ENCODE peak calls at places on chromosomes 11 and 22, in eight cellular contexts. A is GM23338, T is right atrium auricular region, Q is right lobe of liver, U is foreskin fibroblast, S is mesothelial cell of epicardium, C is endothelial cell of umbilical vein, Z is bronchial epithelial cell. G is an unnamed sample.

GRCh38 chr11:103633037-103633788 is 403.2 kb upstream of the DDI1 start:
- DNase-seq in A (peak), T (no peak), Q (no peak), U (peak), S (no peak), C (peak), Z (no peak), G (no peak)

GRCh38 chr11:82896183-82896582 is 4.0 kb downstream of the PRCP start:
- DNase-seq in A (no peak), T (no peak), Q (no peak), U (no peak), S (no peak), C (no peak), Z (no peak), G (no peak)

GRCh38 chr11:59573216-59573615 is 42.4 kb downstream of the OSBP start:
- DNase-seq in A (no peak), T (no peak), Q (no peak), U (peak), S (no peak), C (peak), Z (peak), G (no peak)

GRCh38 chr11:91932151-91932821 is 292.3 kb upstream of the FAT3 start:
- DNase-seq in A (peak), T (no peak), Q (no peak), U (no peak), S (no peak), C (no peak), Z (no peak), G (no peak)

GRCh38 chr22:29156507-29156906 is 49.2 kb upstream of the EMID1 start:
- DNase-seq in A (peak), T (no peak), Q (no peak), U (peak), S (no peak), C (no peak), Z (no peak), G (no peak)

GRCh38 chr11:110367571-110367970 is 62.2 kb upstream of the FDX1 start:
- DNase-seq in A (no peak), T (no peak), Q (no peak), U (no peak), S (no peak), C (peak), Z (peak), G (no peak)

GRCh38 chr11:125141686-125142535 is 22.6 kb upstream of the PKNOX2 start:
- DNase-seq in A (peak), T (no peak), Q (peak), U (peak), S (peak), C (peak), Z (no peak), G (peak)

GRCh38 chr22:36383110-36383581 is 4.6 kb downstream of the MYH9 start:
- DNase-seq in A (no peak), T (no peak), Q (no peak), U (peak), S (no peak), C (peak), Z (no peak), G (no peak)

GRCh38 chr22:37672920-37673453 is 2.4 kb upstream of the LGALS1 start:
- DNase-seq in A (no peak), T (no peak), Q (no peak), U (no peak), S (no peak), C (no peak), Z (no peak), G (no peak)

GRCh38 chr11:26333906-26334305 is 2.0 kb downstream of the ANO3 start:
- DNase-seq in A (no peak), T (no peak), Q (no peak), U (peak), S (no peak), C (no peak), Z (peak), G (no peak)

GRCh38 chr11:75246673-75247350 is 6.2 kb downstream of the TPBGL start:
- DNase-seq in A (no peak), T (no peak), Q (peak), U (no peak), S (no peak), C (no peak), Z (no peak), G (no peak)

GRCh38 chr11:6568191-6568918 is 35.1 kb downstream of the RRP8 start:
- DNase-seq in A (peak), T (no peak), Q (peak), U (peak), S (no peak), C (peak), Z (peak), G (no peak)
- TF ChIP-seq CTCF in A (peak), T (no peak), Q (no peak), U (no peak), S (no peak), C (no peak), Z (no peak), G (no peak)

GRCh38 chr11:79371152-79371551 is 69.7 kb downstream of the TENM4 start:
- DNase-seq in A (peak), T (no peak), Q (no peak), U (no peak), S (no peak), C (no peak), Z (peak), G (no peak)
- TF ChIP-seq CTCF in A (no peak), T (no peak), Q (no peak), U (no peak), S (no peak), C (no peak), Z (peak), G (no peak)

DNA sequence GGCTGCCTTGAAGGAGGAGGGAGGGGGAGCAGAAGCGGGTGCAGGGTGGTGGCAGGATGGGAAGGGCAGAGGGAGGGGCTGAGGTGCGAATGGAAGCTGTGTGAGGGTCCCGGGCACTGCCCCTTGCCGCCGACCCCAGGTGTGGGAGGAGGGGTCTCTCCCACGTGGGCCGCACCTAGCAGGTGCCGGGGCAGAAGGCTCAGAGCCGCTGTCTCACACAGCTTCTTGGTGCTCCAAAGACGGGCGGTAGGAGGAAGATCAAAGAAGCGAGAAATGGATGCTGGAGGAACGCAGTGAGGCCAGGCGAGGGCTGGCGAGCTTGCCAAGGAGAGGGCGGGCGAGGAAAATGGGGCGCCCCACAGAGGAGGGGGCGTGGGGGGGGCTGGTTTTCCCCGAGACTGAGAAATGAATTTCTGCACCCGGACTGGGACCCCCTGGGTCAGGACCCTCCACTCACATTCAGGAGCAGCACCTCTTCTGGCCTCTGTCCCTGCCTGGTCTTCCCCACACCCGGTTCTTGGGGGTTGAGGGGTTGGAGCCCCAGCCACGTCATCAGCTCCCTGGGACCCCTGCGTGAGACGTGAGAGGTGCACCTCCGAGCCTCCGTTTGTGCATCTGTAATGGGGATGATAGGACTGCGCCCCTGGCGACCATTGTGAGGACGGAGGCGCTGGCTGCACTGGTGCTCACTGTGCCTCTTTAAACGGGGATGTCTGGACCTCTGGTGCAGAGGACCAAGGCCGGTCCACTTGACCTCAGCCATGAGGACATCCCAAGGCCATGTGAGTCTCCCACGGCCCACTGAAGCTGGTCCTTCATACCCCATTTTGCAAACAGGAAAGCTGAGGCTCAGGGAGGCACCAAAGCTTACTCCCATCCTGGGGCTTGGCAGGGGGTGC is 16.8 kb downstream of the LSP1 start:
- DNase-seq in A (peak), T (no peak), Q (no peak), U (no peak), S (no peak), C (no peak), Z (no peak), G (no peak)
- TF ChIP-seq CTCF in A (no peak), T (no peak), Q (no peak), U (no peak), S (no peak), C (no peak), Z (peak), G (no peak)

DNA sequence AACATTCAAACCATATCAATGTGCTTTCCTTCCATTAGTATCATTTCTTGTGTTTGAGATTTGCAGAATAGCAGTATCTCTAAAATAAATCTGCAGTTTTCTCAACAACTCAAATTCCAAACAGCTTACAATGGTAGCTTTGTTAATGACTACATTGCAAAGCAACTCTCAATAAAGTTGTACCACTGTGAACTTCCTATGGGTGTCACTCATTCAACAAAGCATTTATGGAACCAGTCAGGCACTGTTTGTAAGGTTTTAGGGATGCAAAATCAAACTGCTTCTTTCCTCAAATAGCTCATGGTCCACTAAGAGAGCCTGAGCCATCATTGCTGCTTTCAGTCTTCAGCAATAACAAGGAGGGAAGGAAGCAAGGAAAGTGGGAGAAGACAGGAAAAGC is 91.0 kb downstream of the CCDC83 start:
- DNase-seq in A (no peak), T (no peak), Q (no peak), U (peak), S (no peak), C (no peak), Z (no peak), G (no peak)
- TF ChIP-seq CTCF in A (no peak), T (no peak), Q (no peak), U (no peak), S (no peak), C (no peak), Z (no peak), G (no peak)

GRCh38 chr11:102517670-102518069 is 12.9 kb downstream of the MMP7 start:
- DNase-seq in A (no peak), T (no peak), Q (no peak), U (no peak), S (no peak), C (no peak), Z (no peak), G (no peak)

GRCh38 chr11:102521121-102521520 is 9.4 kb downstream of the MMP7 start:
- DNase-seq in A (no peak), T (no peak), Q (no peak), U (no peak), S (no peak), C (no peak), Z (no peak), G (no peak)

GRCh38 chr11:102520514-102520913 is 10.0 kb downstream of the MMP7 start:
- DNase-seq in A (no peak), T (no peak), Q (no peak), U (no peak), S (no peak), C (no peak), Z (no peak), G (no peak)

GRCh38 chr11:102516179-102516578 is 14.4 kb downstream of the MMP7 start:
- DNase-seq in A (no peak), T (no peak), Q (no peak), U (no peak), S (no peak), C (no peak), Z (peak), G (no peak)

GRCh38 chr11:102518296-102519094 is 12.1 kb downstream of the MMP7 start:
- DNase-seq in A (peak), T (no peak), Q (no peak), U (no peak), S (no peak), C (no peak), Z (peak), G (no peak)
- TF ChIP-seq CTCF in A (peak), T (no peak), Q (no peak), U (no peak), S (no peak), C (no peak), Z (peak), G (peak)

DNA sequence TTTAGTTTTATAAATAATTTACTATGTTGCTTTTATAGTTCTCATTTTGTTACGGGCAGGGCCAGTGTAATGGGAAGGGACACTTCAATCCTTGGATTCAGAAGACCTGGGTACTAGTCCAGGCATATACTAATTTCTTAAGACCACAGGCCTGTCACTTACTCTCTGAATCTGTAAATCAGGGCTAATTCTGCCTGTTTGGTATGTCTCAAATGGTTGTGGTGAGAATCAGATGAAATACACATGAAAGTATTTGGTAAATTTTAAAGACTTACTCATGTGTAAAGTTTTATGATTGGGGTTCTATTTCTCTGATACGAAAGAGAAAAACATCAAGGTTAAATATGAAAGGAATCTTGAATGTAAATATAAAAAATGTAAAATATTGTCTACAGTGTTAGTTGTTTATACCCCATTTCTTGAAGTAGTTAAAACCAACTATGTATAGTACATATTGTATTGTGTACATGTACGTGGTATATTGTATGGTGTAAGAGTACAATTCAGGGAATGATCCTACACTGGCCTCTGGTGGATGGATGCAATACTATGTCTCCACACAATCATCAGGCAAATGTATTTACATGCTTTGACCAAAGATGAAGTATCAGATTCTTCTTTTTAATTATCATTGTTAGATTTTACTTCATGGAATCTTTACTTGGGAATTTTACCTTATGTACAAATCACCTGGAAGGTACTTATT is 24.5 kb upstream of the RAG2 start:
- DNase-seq in A (peak), T (no peak), Q (no peak), U (peak), S (no peak), C (peak), Z (peak), G (no peak)
- TF ChIP-seq CTCF in A (peak), T (no peak), Q (peak), U (peak), S (no peak), C (peak), Z (peak), G (peak)

DNA sequence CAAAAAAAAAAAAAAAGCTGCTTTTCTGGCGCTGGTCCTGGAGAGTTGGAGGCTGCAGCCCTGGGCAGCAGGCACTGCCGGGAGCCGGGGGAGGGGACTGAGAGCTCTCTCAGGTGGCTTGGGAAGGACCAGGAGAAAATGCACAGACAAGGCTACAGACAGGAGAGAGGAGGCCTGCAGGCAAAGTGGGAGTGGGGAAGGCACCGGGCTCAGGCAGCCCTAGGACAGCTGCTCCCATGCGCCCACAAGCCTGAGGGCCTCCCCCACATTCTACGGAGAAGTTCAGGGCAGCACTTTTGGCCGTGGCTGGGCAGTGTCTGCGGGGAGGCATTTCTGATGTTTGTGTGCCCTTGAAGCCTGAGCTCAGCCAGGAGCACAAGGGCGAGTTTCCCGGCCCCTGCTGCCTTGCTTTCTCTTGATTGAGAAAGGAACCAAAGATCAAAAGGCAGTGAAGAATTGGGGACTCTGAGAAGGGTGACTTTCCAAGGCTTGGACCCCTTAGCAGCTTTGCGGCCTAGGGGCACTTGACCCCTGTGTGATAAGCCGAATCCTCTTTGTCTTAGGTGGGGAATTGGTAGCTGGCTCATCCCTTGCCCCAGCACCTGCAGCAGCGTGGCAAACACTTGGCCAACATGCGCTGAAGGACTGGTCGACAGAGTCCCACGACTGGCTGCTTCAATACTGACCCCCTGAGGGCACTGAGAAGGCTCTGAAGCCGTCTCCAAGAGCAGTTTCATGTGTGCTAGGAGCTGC is 35.3 kb downstream of the PPM1F start:
- DNase-seq in A (peak), T (no peak), Q (no peak), U (no peak), S (no peak), C (no peak), Z (no peak), G (no peak)
- TF ChIP-seq CTCF in A (no peak), T (no peak), Q (no peak), U (no peak), S (no peak), C (no peak), Z (no peak), G (no peak)

GRCh38 chr11:6900327-6900999 is 8.2 kb upstream of the OR2D2 start:
- DNase-seq in A (peak), T (no peak), Q (no peak), U (no peak), S (no peak), C (no peak), Z (peak), G (no peak)
- TF ChIP-seq CTCF in A (peak), T (no peak), Q (no peak), U (no peak), S (no peak), C (no peak), Z (no peak), G (no peak)

GRCh38 chr11:95152878-95153856 is 63.5 kb downstream of the ENDOD1 start:
- DNase-seq in A (no peak), T (no peak), Q (no peak), U (no peak), S (no peak), C (no peak), Z (no peak), G (no peak)

GRCh38 chr11:95156133-95156731 is 66.6 kb downstream of the ENDOD1 start:
- DNase-seq in A (peak), T (no peak), Q (no peak), U (no peak), S (no peak), C (no peak), Z (no peak), G (no peak)

GRCh38 chr11:95153857-95154246 is 64.2 kb downstream of the ENDOD1 start:
- DNase-seq in A (no peak), T (no peak), Q (no peak), U (no peak), S (no peak), C (no peak), Z (no peak), G (no peak)

GRCh38 chr11:95155385-95155784 is 65.7 kb downstream of the ENDOD1 start:
- DNase-seq in A (no peak), T (no peak), Q (no peak), U (no peak), S (no peak), C (no peak), Z (no peak), G (no peak)

GRCh38 chr11:95154514-95154913 is 64.9 kb downstream of the ENDOD1 start:
- DNase-seq in A (peak), T (no peak), Q (peak), U (peak), S (no peak), C (peak), Z (peak), G (peak)
- TF ChIP-seq CTCF in A (peak), T (no peak), Q (peak), U (peak), S (peak), C (peak), Z (peak), G (peak)

GRCh38 chr11:114909866-114910265 is 231.5 kb downstream of the NXPE2 start:
- DNase-seq in A (peak), T (no peak), Q (no peak), U (no peak), S (no peak), C (no peak), Z (no peak), G (no peak)
- TF ChIP-seq CTCF in A (peak), T (no peak), Q (no peak), U (no peak), S (no peak), C (no peak), Z (no peak), G (peak)

G was measured in progenitor cell of endocrine pancreas.